ENCODE peak calls at places on chromosome 14, in nine cellular contexts. One of them, this sample, is unnamed.

GRCh38 chr14:68271996-68272395 is 452.4 kb downstream of the RAD51B start:
- DNase-seq in EL: no peak
- DNase-seq in amygdala: no peak
- DNase-seq in activated naive CD8-positive, alpha-beta T cell treated with anti-CD3 and anti-CD28 coated beads, Interleukin-2, amount 50 U/mL, for 16 hours: no peak
- DNase-seq in GM13976: no peak
- DNase-seq in posterior cingulate gyrus: no peak
- DNase-seq in skeletal muscle cell: no peak
- DNase-seq in tibial artery: no peak
- DNase-seq in left lung: no peak
- DNase-seq in this sample: no peak

GRCh38 chr14:21385170-21385904 is 1.5 kb upstream of the SUPT16H start:
- DNase-seq in skeletal muscle cell: no peak
- DNase-seq in amygdala: no peak
- DNase-seq in GM13976: peak; percentile 56
- DNase-seq in left lung: no peak
- DNase-seq in activated naive CD8-positive, alpha-beta T cell treated with anti-CD3 and anti-CD28 coated beads, Interleukin-2, amount 50 U/mL, for 16 hours: no peak
- DNase-seq in tibial artery: no peak
- DNase-seq in EL: no peak
- DNase-seq in posterior cingulate gyrus: no peak
- DNase-seq in this sample: no peak

GRCh38 chr14:100399052-100399849 is 76.1 kb downstream of the SLC25A47 start:
- DNase-seq in GM13976: no peak
- DNase-seq in posterior cingulate gyrus: no peak
- DNase-seq in tibial artery: no peak
- DNase-seq in EL: no peak
- DNase-seq in amygdala: no peak
- DNase-seq in activated naive CD8-positive, alpha-beta T cell treated with anti-CD3 and anti-CD28 coated beads, Interleukin-2, amount 50 U/mL, for 16 hours: no peak
- DNase-seq in skeletal muscle cell: no peak
- DNase-seq in left lung: no peak
- DNase-seq in this sample: no peak

GRCh38 chr14:31205681-31206535 is 1.7 kb downstream of the HECTD1 start:
- DNase-seq in GM13976: no peak
- DNase-seq in activated naive CD8-positive, alpha-beta T cell treated with anti-CD3 and anti-CD28 coated beads, Interleukin-2, amount 50 U/mL, for 16 hours: no peak
- DNase-seq in amygdala: no peak
- DNase-seq in posterior cingulate gyrus: no peak
- DNase-seq in skeletal muscle cell: peak; percentile 39
- DNase-seq in left lung: no peak
- DNase-seq in EL: peak; percentile 77
- DNase-seq in tibial artery: no peak
- DNase-seq in this sample: no peak

GRCh38 chr14:93880025-93880820 is 46.9 kb upstream of the FAM181A start:
- DNase-seq in skeletal muscle cell: no peak
- DNase-seq in tibial artery: peak; percentile 52
- DNase-seq in left lung: no peak
- DNase-seq in GM13976: no peak
- DNase-seq in posterior cingulate gyrus: no peak
- DNase-seq in EL: no peak
- DNase-seq in activated naive CD8-positive, alpha-beta T cell treated with anti-CD3 and anti-CD28 coated beads, Interleukin-2, amount 50 U/mL, for 16 hours: no peak
- DNase-seq in amygdala: no peak
- DNase-seq in this sample: no peak

GRCh38 chr14:101195309-101195724 is 291.8 kb upstream of the RTL1 start:
- DNase-seq in skeletal muscle cell: no peak
- DNase-seq in posterior cingulate gyrus: no peak
- DNase-seq in amygdala: no peak
- DNase-seq in tibial artery: no peak
- DNase-seq in GM13976: no peak
- DNase-seq in activated naive CD8-positive, alpha-beta T cell treated with anti-CD3 and anti-CD28 coated beads, Interleukin-2, amount 50 U/mL, for 16 hours: no peak
- DNase-seq in EL: no peak
- DNase-seq in left lung: no peak
- DNase-seq in this sample: no peak

GRCh38 chr14:94397279-94397898 is 9.0 kb upstream of the SERPINA1 start:
- DNase-seq in skeletal muscle cell: no peak
- DNase-seq in posterior cingulate gyrus: no peak
- DNase-seq in left lung: no peak
- DNase-seq in tibial artery: no peak
- DNase-seq in activated naive CD8-positive, alpha-beta T cell treated with anti-CD3 and anti-CD28 coated beads, Interleukin-2, amount 50 U/mL, for 16 hours: no peak
- DNase-seq in EL: no peak
- DNase-seq in GM13976: no peak
- DNase-seq in amygdala: no peak
- DNase-seq in this sample: no peak

GRCh38 chr14:59321184-59321952 is 132.9 kb downstream of the DAAM1 start:
- DNase-seq in tibial artery: no peak
- DNase-seq in skeletal muscle cell: peak; percentile 63
- DNase-seq in posterior cingulate gyrus: no peak
- DNase-seq in EL: no peak
- DNase-seq in activated naive CD8-positive, alpha-beta T cell treated with anti-CD3 and anti-CD28 coated beads, Interleukin-2, amount 50 U/mL, for 16 hours: no peak
- DNase-seq in left lung: no peak
- DNase-seq in GM13976: no peak
- DNase-seq in amygdala: no peak
- DNase-seq in this sample: no peak

GRCh38 chr14:54593860-54594259 is 26.9 kb downstream of the SAMD4A start:
- DNase-seq in posterior cingulate gyrus: no peak
- DNase-seq in activated naive CD8-positive, alpha-beta T cell treated with anti-CD3 and anti-CD28 coated beads, Interleukin-2, amount 50 U/mL, for 16 hours: no peak
- DNase-seq in tibial artery: no peak
- DNase-seq in skeletal muscle cell: no peak
- DNase-seq in amygdala: no peak
- DNase-seq in left lung: no peak
- DNase-seq in GM13976: no peak
- DNase-seq in EL: peak; percentile 47
- DNase-seq in this sample: no peak

GRCh38 chr14:49893309-49894213 is 679 bp downstream of the ARF6 start:
- DNase-seq in left lung: peak; percentile 66
- DNase-seq in EL: peak; percentile 38
- DNase-seq in activated naive CD8-positive, alpha-beta T cell treated with anti-CD3 and anti-CD28 coated beads, Interleukin-2, amount 50 U/mL, for 16 hours: peak; percentile 51
- DNase-seq in skeletal muscle cell: no peak
- DNase-seq in amygdala: no peak
- DNase-seq in posterior cingulate gyrus: no peak
- DNase-seq in GM13976: peak; percentile 76
- DNase-seq in tibial artery: peak; percentile 49
- DNase-seq in this sample: peak; percentile 77

GRCh38 chr14:39097159-39097558 is 5.9 kb downstream of the SEC23A start:
- DNase-seq in left lung: no peak
- DNase-seq in tibial artery: no peak
- DNase-seq in activated naive CD8-positive, alpha-beta T cell treated with anti-CD3 and anti-CD28 coated beads, Interleukin-2, amount 50 U/mL, for 16 hours: no peak
- DNase-seq in posterior cingulate gyrus: no peak
- DNase-seq in amygdala: no peak
- DNase-seq in skeletal muscle cell: no peak
- DNase-seq in EL: peak; percentile 13
- DNase-seq in GM13976: peak; percentile 23
- DNase-seq in this sample: peak; percentile 21

GRCh38 chr14:103558071-103558882 is 4.2 kb downstream of the BAG5 start:
- DNase-seq in left lung: no peak
- DNase-seq in skeletal muscle cell: no peak
- DNase-seq in tibial artery: no peak
- DNase-seq in activated naive CD8-positive, alpha-beta T cell treated with anti-CD3 and anti-CD28 coated beads, Interleukin-2, amount 50 U/mL, for 16 hours: no peak
- DNase-seq in posterior cingulate gyrus: peak; percentile 38
- DNase-seq in amygdala: no peak
- DNase-seq in GM13976: no peak
- DNase-seq in EL: peak; percentile 47
- DNase-seq in this sample: no peak

GRCh38 chr14:74349757-74350156 is 1.5 kb downstream of the VRTN start:
- DNase-seq in GM13976: no peak
- DNase-seq in amygdala: no peak
- DNase-seq in left lung: no peak
- DNase-seq in skeletal muscle cell: no peak
- DNase-seq in posterior cingulate gyrus: no peak
- DNase-seq in tibial artery: no peak
- DNase-seq in EL: no peak
- DNase-seq in activated naive CD8-positive, alpha-beta T cell treated with anti-CD3 and anti-CD28 coated beads, Interleukin-2, amount 50 U/mL, for 16 hours: no peak
- DNase-seq in this sample: no peak

GRCh38 chr14:64983439-64984310 is 3.0 kb upstream of the FNTB start:
- DNase-seq in GM13976: peak; percentile 62
- DNase-seq in amygdala: no peak
- DNase-seq in skeletal muscle cell: no peak
- DNase-seq in EL: peak; percentile 64
- DNase-seq in activated naive CD8-positive, alpha-beta T cell treated with anti-CD3 and anti-CD28 coated beads, Interleukin-2, amount 50 U/mL, for 16 hours: no peak
- DNase-seq in tibial artery: no peak
- DNase-seq in posterior cingulate gyrus: no peak
- DNase-seq in left lung: no peak
- DNase-seq in this sample: peak; percentile 54

GRCh38 chr14:96286251-96286650 is 30.2 kb downstream of the BDKRB1 start:
- DNase-seq in posterior cingulate gyrus: no peak
- DNase-seq in skeletal muscle cell: no peak
- DNase-seq in amygdala: no peak
- DNase-seq in GM13976: no peak
- DNase-seq in left lung: no peak
- DNase-seq in activated naive CD8-positive, alpha-beta T cell treated with anti-CD3 and anti-CD28 coated beads, Interleukin-2, amount 50 U/mL, for 16 hours: no peak
- DNase-seq in EL: no peak
- DNase-seq in tibial artery: no peak
- DNase-seq in this sample: no peak

GRCh38 chr14:102481791-102482238 is 27.8 kb downstream of the ANKRD9 start:
- DNase-seq in GM13976: no peak
- DNase-seq in amygdala: no peak
- DNase-seq in activated naive CD8-positive, alpha-beta T cell treated with anti-CD3 and anti-CD28 coated beads, Interleukin-2, amount 50 U/mL, for 16 hours: no peak
- DNase-seq in skeletal muscle cell: no peak
- DNase-seq in left lung: no peak
- DNase-seq in EL: peak; percentile 62
- DNase-seq in tibial artery: no peak
- DNase-seq in posterior cingulate gyrus: peak; percentile 89
- DNase-seq in this sample: no peak

GRCh38 chr14:21071225-21072041 is 1.3 kb downstream of the ARHGEF40 start:
- DNase-seq in posterior cingulate gyrus: no peak
- DNase-seq in left lung: peak; percentile 92
- DNase-seq in amygdala: peak; percentile 65
- DNase-seq in GM13976: peak; percentile 92
- DNase-seq in skeletal muscle cell: peak; percentile 97
- DNase-seq in tibial artery: peak; percentile 89
- DNase-seq in EL: peak; percentile 95
- DNase-seq in activated naive CD8-positive, alpha-beta T cell treated with anti-CD3 and anti-CD28 coated beads, Interleukin-2, amount 50 U/mL, for 16 hours: no peak
- DNase-seq in this sample: peak; percentile 29

GRCh38 chr14:104290058-104290667 is 151.8 kb downstream of the KIF26A start:
- DNase-seq in tibial artery: no peak
- DNase-seq in posterior cingulate gyrus: peak; percentile 67
- DNase-seq in amygdala: no peak
- DNase-seq in GM13976: no peak
- DNase-seq in left lung: peak; percentile 10
- DNase-seq in activated naive CD8-positive, alpha-beta T cell treated with anti-CD3 and anti-CD28 coated beads, Interleukin-2, amount 50 U/mL, for 16 hours: no peak
- DNase-seq in EL: no peak
- DNase-seq in skeletal muscle cell: no peak
- DNase-seq in this sample: no peak

GRCh38 chr14:60723218-60724079 is 702 bp downstream of the SIX4 start:
- DNase-seq in activated naive CD8-positive, alpha-beta T cell treated with anti-CD3 and anti-CD28 coated beads, Interleukin-2, amount 50 U/mL, for 16 hours: no peak
- DNase-seq in GM13976: peak; percentile 63
- DNase-seq in EL: peak; percentile 68
- DNase-seq in tibial artery: peak; percentile 45
- DNase-seq in left lung: peak; percentile 46
- DNase-seq in skeletal muscle cell: peak; percentile 22
- DNase-seq in posterior cingulate gyrus: peak; percentile 85
- DNase-seq in amygdala: no peak
- DNase-seq in this sample: peak; percentile 13

GRCh38 chr14:102774391-102775153 is 2.7 kb upstream of the TRAF3 start:
- DNase-seq in posterior cingulate gyrus: peak; percentile 82
- DNase-seq in skeletal muscle cell: peak; percentile 41
- DNase-seq in activated naive CD8-positive, alpha-beta T cell treated with anti-CD3 and anti-CD28 coated beads, Interleukin-2, amount 50 U/mL, for 16 hours: no peak
- DNase-seq in tibial artery: peak; percentile 40
- DNase-seq in GM13976: peak; percentile 84
- DNase-seq in amygdala: peak; percentile 43
- DNase-seq in left lung: peak; percentile 51
- DNase-seq in EL: peak; percentile 75
- DNase-seq in this sample: peak; percentile 82

GRCh38 chr14:102711207-102711606 is 66.0 kb upstream of the TRAF3 start:
- DNase-seq in amygdala: no peak
- DNase-seq in activated naive CD8-positive, alpha-beta T cell treated with anti-CD3 and anti-CD28 coated beads, Interleukin-2, amount 50 U/mL, for 16 hours: no peak
- DNase-seq in left lung: no peak
- DNase-seq in GM13976: no peak
- DNase-seq in skeletal muscle cell: no peak
- DNase-seq in tibial artery: no peak
- DNase-seq in EL: no peak
- DNase-seq in posterior cingulate gyrus: no peak
- DNase-seq in this sample: no peak

GRCh38 chr14:52583544-52583943 is 30.9 kb downstream of the GPR137C start:
- DNase-seq in EL: peak; percentile 13
- DNase-seq in GM13976: no peak
- DNase-seq in amygdala: no peak
- DNase-seq in skeletal muscle cell: no peak
- DNase-seq in posterior cingulate gyrus: no peak
- DNase-seq in tibial artery: no peak
- DNase-seq in activated naive CD8-positive, alpha-beta T cell treated with anti-CD3 and anti-CD28 coated beads, Interleukin-2, amount 50 U/mL, for 16 hours: no peak
- DNase-seq in left lung: no peak
- DNase-seq in this sample: no peak

GRCh38 chr14:100735271-100735670 is 8.6 kb downstream of the DLK1 start:
- DNase-seq in amygdala: no peak
- DNase-seq in left lung: peak; percentile 14
- DNase-seq in EL: no peak
- DNase-seq in posterior cingulate gyrus: no peak
- DNase-seq in GM13976: no peak
- DNase-seq in tibial artery: no peak
- DNase-seq in skeletal muscle cell: no peak
- DNase-seq in activated naive CD8-positive, alpha-beta T cell treated with anti-CD3 and anti-CD28 coated beads, Interleukin-2, amount 50 U/mL, for 16 hours: no peak
- DNase-seq in this sample: no peak

GRCh38 chr14:90970167-90970600 is 90.3 kb downstream of the RPS6KA5 start:
- DNase-seq in activated naive CD8-positive, alpha-beta T cell treated with anti-CD3 and anti-CD28 coated beads, Interleukin-2, amount 50 U/mL, for 16 hours: no peak
- DNase-seq in EL: peak; percentile 44
- DNase-seq in posterior cingulate gyrus: no peak
- DNase-seq in tibial artery: no peak
- DNase-seq in left lung: no peak
- DNase-seq in skeletal muscle cell: no peak
- DNase-seq in amygdala: no peak
- DNase-seq in GM13976: peak; percentile 28
- DNase-seq in this sample: no peak

GRCh38 chr14:64444984-64445845 is 20.1 kb upstream of the AKAP5 start:
- DNase-seq in left lung: no peak
- DNase-seq in amygdala: no peak
- DNase-seq in GM13976: peak; percentile 84
- DNase-seq in activated naive CD8-positive, alpha-beta T cell treated with anti-CD3 and anti-CD28 coated beads, Interleukin-2, amount 50 U/mL, for 16 hours: no peak
- DNase-seq in skeletal muscle cell: peak; percentile 48
- DNase-seq in tibial artery: no peak
- DNase-seq in posterior cingulate gyrus: no peak
- DNase-seq in EL: peak; percentile 85
- DNase-seq in this sample: peak; percentile 16

GRCh38 chr14:92590941-92591340 is 77.4 kb downstream of the RIN3 start:
- DNase-seq in skeletal muscle cell: no peak
- DNase-seq in posterior cingulate gyrus: no peak
- DNase-seq in GM13976: no peak
- DNase-seq in amygdala: no peak
- DNase-seq in left lung: no peak
- DNase-seq in tibial artery: no peak
- DNase-seq in EL: no peak
- DNase-seq in activated naive CD8-positive, alpha-beta T cell treated with anti-CD3 and anti-CD28 coated beads, Interleukin-2, amount 50 U/mL, for 16 hours: no peak
- DNase-seq in this sample: no peak

GRCh38 chr14:79605863-79606262 is 605.4 kb downstream of the DIO2 start:
- DNase-seq in activated naive CD8-positive, alpha-beta T cell treated with anti-CD3 and anti-CD28 coated beads, Interleukin-2, amount 50 U/mL, for 16 hours: no peak
- DNase-seq in tibial artery: no peak
- DNase-seq in skeletal muscle cell: no peak
- DNase-seq in GM13976: no peak
- DNase-seq in EL: no peak
- DNase-seq in left lung: no peak
- DNase-seq in amygdala: no peak
- DNase-seq in posterior cingulate gyrus: no peak
- DNase-seq in this sample: no peak

GRCh38 chr14:75487155-75487671 is 35.1 kb upstream of the BATF start:
- DNase-seq in skeletal muscle cell: no peak
- DNase-seq in left lung: no peak
- DNase-seq in amygdala: no peak
- DNase-seq in GM13976: peak; percentile 57
- DNase-seq in activated naive CD8-positive, alpha-beta T cell treated with anti-CD3 and anti-CD28 coated beads, Interleukin-2, amount 50 U/mL, for 16 hours: no peak
- DNase-seq in posterior cingulate gyrus: no peak
- DNase-seq in EL: peak; percentile 13
- DNase-seq in tibial artery: no peak
- DNase-seq in this sample: no peak

GRCh38 chr14:61575126-61575525 is 120.2 kb upstream of the HIF1A start:
- DNase-seq in EL: no peak
- DNase-seq in tibial artery: no peak
- DNase-seq in skeletal muscle cell: no peak
- DNase-seq in posterior cingulate gyrus: no peak
- DNase-seq in left lung: no peak
- DNase-seq in GM13976: no peak
- DNase-seq in amygdala: no peak
- DNase-seq in activated naive CD8-positive, alpha-beta T cell treated with anti-CD3 and anti-CD28 coated beads, Interleukin-2, amount 50 U/mL, for 16 hours: no peak
- DNase-seq in this sample: no peak

GRCh38 chr14:51860164-51860835 is at the start of gene GNG2:
- DNase-seq in tibial artery: peak; percentile 84
- DNase-seq in EL: peak; percentile 80
- DNase-seq in posterior cingulate gyrus: peak; percentile 95
- DNase-seq in skeletal muscle cell: no peak
- DNase-seq in left lung: peak; percentile 86
- DNase-seq in GM13976: peak; percentile 76
- DNase-seq in amygdala: peak; percentile 71
- DNase-seq in activated naive CD8-positive, alpha-beta T cell treated with anti-CD3 and anti-CD28 coated beads, Interleukin-2, amount 50 U/mL, for 16 hours: peak; percentile 34
- DNase-seq in this sample: peak; percentile 86

This sample was measured in central memory CD4-positive, alpha-beta T cell.